ENCODE peak calls at places on chromosomes 7 and 10, in six cellular contexts. One of them, this sample, is unnamed. For H3K4me1, the result is how much of the 10 kb centered on the place peaks cover.

GRCh38 chr7:148262721-148263229 is 327.8 kb upstream of the C7orf33 start:
- DNase-seq in PC-3: peak
- DNase-seq in cardiac muscle cell: peak
- DNase-seq in uterus: peak
- DNase-seq in IMR-90: peak
- DNase-seq in astrocyte: no peak
- DNase-seq in this sample: peak

GRCh38 chr10:14705548-14706234 is 69.0 kb downstream of the FAM107B start:
- DNase-seq in PC-3: no peak
- DNase-seq in IMR-90: no peak
- DNase-seq in cardiac muscle cell: peak
- DNase-seq in astrocyte: no peak
- DNase-seq in uterus: no peak
- DNase-seq in this sample: no peak

GRCh38 chr7:128161466-128162125 is 79.5 kb upstream of the LEP start:
- DNase-seq in PC-3: no peak
- DNase-seq in IMR-90: no peak
- DNase-seq in uterus: no peak
- DNase-seq in astrocyte: peak
- DNase-seq in cardiac muscle cell: no peak
- DNase-seq in this sample: no peak

GRCh38 chr10:97200616-97201015 is 14.9 kb upstream of the SLIT1 start:
- DNase-seq in PC-3: no peak
- DNase-seq in IMR-90: no peak
- DNase-seq in astrocyte: no peak
- DNase-seq in cardiac muscle cell: no peak
- DNase-seq in uterus: no peak
- DNase-seq in this sample: no peak

GRCh38 chr7:95687759-95688343 is 84.5 kb upstream of the DYNC1I1 start:
- DNase-seq in cardiac muscle cell: peak
- DNase-seq in astrocyte: no peak
- DNase-seq in uterus: no peak
- DNase-seq in PC-3: peak
- DNase-seq in IMR-90: peak
- DNase-seq in this sample: no peak

GRCh38 chr7:48083114-48083830 is 5.8 kb upstream of the UPP1 start:
- DNase-seq in astrocyte: peak
- DNase-seq in cardiac muscle cell: no peak
- DNase-seq in PC-3: peak
- DNase-seq in IMR-90: peak
- DNase-seq in uterus: no peak
- DNase-seq in this sample: no peak

GRCh38 chr7:1676550-1677071 is 6.5 kb downstream of the ELFN1 start:
- DNase-seq in PC-3: no peak
- DNase-seq in astrocyte: no peak
- DNase-seq in uterus: no peak
- DNase-seq in IMR-90: no peak
- DNase-seq in cardiac muscle cell: no peak
- DNase-seq in this sample: no peak

GRCh38 chr7:134329614-134330316 is 13.0 kb upstream of the SLC35B4 start:
- DNase-seq in astrocyte: no peak
- DNase-seq in IMR-90: no peak
- DNase-seq in uterus: no peak
- DNase-seq in PC-3: no peak
- DNase-seq in cardiac muscle cell: no peak
- DNase-seq in this sample: no peak

GRCh38 chr10:61952028-61952638 is 50.6 kb downstream of the ARID5B start:
- DNase-seq in uterus: no peak
- DNase-seq in PC-3: no peak
- DNase-seq in cardiac muscle cell: no peak
- DNase-seq in astrocyte: no peak
- DNase-seq in IMR-90: no peak
- DNase-seq in this sample: no peak

GRCh38 chr10:122083478-122084025 is 94.6 kb downstream of the TACC2 start:
- DNase-seq in astrocyte: no peak
- DNase-seq in uterus: no peak
- DNase-seq in cardiac muscle cell: no peak
- DNase-seq in IMR-90: no peak
- DNase-seq in PC-3: no peak
- DNase-seq in this sample: no peak

GRCh38 chr10:98224509-98224908 is 43.5 kb downstream of the LOXL4 start:
- DNase-seq in astrocyte: peak
- DNase-seq in PC-3: peak
- DNase-seq in IMR-90: peak
- DNase-seq in cardiac muscle cell: no peak
- DNase-seq in uterus: no peak
- DNase-seq in this sample: no peak

GRCh38 chr7:4631664-4632171 is 50.4 kb upstream of the FOXK1 start:
- DNase-seq in cardiac muscle cell: peak
- DNase-seq in astrocyte: peak
- DNase-seq in IMR-90: peak
- DNase-seq in PC-3: peak
- DNase-seq in uterus: peak
- DNase-seq in this sample: peak
- H3K27ac ChIP-seq in cardiac muscle cell: no peak
- H3K27ac ChIP-seq in astrocyte: no peak
- H3K27ac ChIP-seq in IMR-90: peak
- H3K27ac ChIP-seq in PC-3: peak
- H3K27ac ChIP-seq in uterus: peak
- H3K27ac ChIP-seq in this sample: peak

GRCh38 chr7:2715341-2716231 is 27.6 kb downstream of the AMZ1 start:
- DNase-seq in IMR-90: peak
- DNase-seq in astrocyte: no peak
- DNase-seq in PC-3: no peak
- DNase-seq in cardiac muscle cell: peak
- DNase-seq in uterus: no peak
- DNase-seq in this sample: no peak
- H3K4me1 ChIP-seq in IMR-90: under half
- H3K4me1 ChIP-seq in astrocyte: under half
- H3K4me1 ChIP-seq in PC-3: under half
- H3K4me1 ChIP-seq in cardiac muscle cell: half or more
- H3K4me1 ChIP-seq in uterus: under half
- H3K4me1 ChIP-seq in this sample: under half

GRCh38 chr7:82740246-82740848 is 296.8 kb upstream of the CACNA2D1 start:
- DNase-seq in astrocyte: peak
- DNase-seq in cardiac muscle cell: peak
- DNase-seq in IMR-90: peak
- DNase-seq in PC-3: peak
- DNase-seq in uterus: no peak
- DNase-seq in this sample: no peak
- TF ChIP-seq CTCF in astrocyte: peak
- TF ChIP-seq CTCF in cardiac muscle cell: peak
- TF ChIP-seq CTCF in IMR-90: peak
- TF ChIP-seq CTCF in PC-3: peak
- TF ChIP-seq CTCF in uterus: no peak
- TF ChIP-seq CTCF in this sample: no peak

GRCh38 chr7:21044913-21045312 is 258.2 kb upstream of the SP8 start:
- DNase-seq in PC-3: no peak
- DNase-seq in uterus: no peak
- DNase-seq in astrocyte: no peak
- DNase-seq in cardiac muscle cell: no peak
- DNase-seq in IMR-90: no peak
- DNase-seq in this sample: no peak

GRCh38 chr7:21041666-21042065 is 255.0 kb upstream of the SP8 start:
- DNase-seq in PC-3: peak
- DNase-seq in uterus: no peak
- DNase-seq in IMR-90: no peak
- DNase-seq in cardiac muscle cell: no peak
- DNase-seq in astrocyte: no peak
- DNase-seq in this sample: no peak

GRCh38 chr7:21041252-21041651 is 254.6 kb upstream of the SP8 start:
- DNase-seq in cardiac muscle cell: no peak
- DNase-seq in uterus: no peak
- DNase-seq in PC-3: peak
- DNase-seq in astrocyte: no peak
- DNase-seq in IMR-90: no peak
- DNase-seq in this sample: no peak

DNA sequence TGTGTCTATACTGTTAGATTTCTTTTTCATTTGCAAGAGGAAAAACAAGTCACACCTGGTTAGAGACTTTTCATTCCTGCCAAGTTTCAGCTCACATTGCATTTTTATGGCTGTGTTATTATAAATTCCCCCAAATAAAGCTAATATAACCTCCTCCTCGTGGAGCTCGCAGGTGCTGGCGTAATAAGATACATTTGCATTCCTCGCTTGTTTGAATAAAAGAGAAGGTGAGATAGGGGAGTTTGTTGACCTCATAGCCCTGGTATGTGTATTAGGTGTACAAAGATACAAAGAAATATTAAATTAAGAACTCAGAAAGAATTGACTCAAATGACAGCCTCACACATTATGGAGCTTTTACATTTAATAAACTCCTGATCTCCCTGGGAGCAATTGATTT is 257.7 kb upstream of the SP8 start:
- DNase-seq in PC-3: peak
- DNase-seq in uterus: no peak
- DNase-seq in IMR-90: no peak
- DNase-seq in astrocyte: no peak
- DNase-seq in cardiac muscle cell: no peak
- DNase-seq in this sample: no peak
- H3K27ac ChIP-seq in PC-3: no peak
- H3K27ac ChIP-seq in uterus: no peak
- H3K27ac ChIP-seq in IMR-90: no peak
- H3K27ac ChIP-seq in astrocyte: no peak
- H3K27ac ChIP-seq in cardiac muscle cell: no peak
- H3K27ac ChIP-seq in this sample: no peak

DNA sequence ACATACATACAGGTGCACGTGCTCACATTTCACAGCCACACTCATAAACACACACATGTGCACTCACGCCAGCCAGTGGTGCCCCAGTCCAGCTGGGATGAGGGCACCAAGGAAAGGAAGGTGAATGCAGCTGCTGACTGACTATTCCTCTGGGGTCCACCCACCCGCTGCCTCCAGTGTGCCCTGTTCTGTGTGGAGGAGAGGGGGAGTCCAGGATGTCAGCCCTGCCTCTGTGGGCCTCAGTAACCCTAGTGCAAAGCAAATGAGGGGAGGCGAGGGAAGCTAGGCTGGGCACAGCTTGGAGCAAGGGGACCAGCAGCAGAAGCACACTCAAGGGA is 57.6 kb downstream of the YKT6 start:
- DNase-seq in cardiac muscle cell: no peak
- DNase-seq in uterus: no peak
- DNase-seq in astrocyte: no peak
- DNase-seq in IMR-90: no peak
- DNase-seq in PC-3: no peak
- DNase-seq in this sample: no peak
- H3K4me1 ChIP-seq in cardiac muscle cell: half or more
- H3K4me1 ChIP-seq in uterus: under half
- H3K4me1 ChIP-seq in astrocyte: under half
- H3K4me1 ChIP-seq in IMR-90: under half
- H3K4me1 ChIP-seq in PC-3: under half
- H3K4me1 ChIP-seq in this sample: under half

GRCh38 chr7:33903770-33904679 is 1.3 kb upstream of the BMPER start:
- DNase-seq in PC-3: no peak
- DNase-seq in cardiac muscle cell: peak
- DNase-seq in uterus: peak
- DNase-seq in IMR-90: peak
- DNase-seq in astrocyte: no peak
- DNase-seq in this sample: no peak
- TF ChIP-seq CTCF in PC-3: no peak
- TF ChIP-seq CTCF in cardiac muscle cell: no peak
- TF ChIP-seq CTCF in uterus: no peak
- TF ChIP-seq CTCF in IMR-90: no peak
- TF ChIP-seq CTCF in astrocyte: no peak
- TF ChIP-seq CTCF in this sample: no peak

This sample was measured in thoracic aorta.